ENCODE peak calls at places on chromosomes 12 and 14, in nine cellular contexts. T, G, M, X, A, Z, D, H and W are unnamed samples.
A peak's percentile ranks its signal among the peaks of the same experiment; 100 is the strongest.

GRCh38 chr12:54360717-54361456 is 3.4 kb downstream of the GPR84 start:
- DNase-seq in T (peak; percentile 84), G (peak; percentile 84), M (peak; percentile 71), X (peak; percentile 48), A (peak; percentile 95), Z (peak; percentile 79), D (peak; percentile 33), H (peak; percentile 69), W (no peak)

GRCh38 chr12:82688035-82688501 is 1.4 kb downstream of the TMTC2 start:
- DNase-seq in T (no peak), G (no peak), M (no peak), X (no peak), A (peak; percentile 38), Z (peak; percentile 42), D (no peak), H (no peak), W (no peak)

GRCh38 chr14:28297559-28297958 is 469.0 kb upstream of the FOXG1 start:
- DNase-seq in T (no peak), G (no peak), M (no peak), X (no peak), A (no peak), Z (no peak), D (no peak), H (no peak), W (no peak)

GRCh38 chr14:61185534-61185933 is 95.6 kb downstream of the TMEM30B start:
- DNase-seq in T (no peak), G (no peak), M (no peak), X (no peak), A (no peak), Z (no peak), D (no peak), H (no peak), W (no peak)

GRCh38 chr14:77071938-77072388 is 26.1 kb upstream of the CIPC start:
- DNase-seq in T (no peak), G (no peak), M (no peak), X (no peak), A (no peak), Z (peak; percentile 71), D (no peak), H (no peak), W (no peak)

GRCh38 chr14:69263364-69263763 is 3.4 kb downstream of the GALNT16 start:
- DNase-seq in T (peak; percentile 85), G (no peak), M (peak; percentile 62), X (no peak), A (no peak), Z (peak; percentile 98), D (no peak), H (peak; percentile 42), W (no peak)

GRCh38 chr12:112584266-112584722 is 165.5 kb downstream of the PTPN11 start:
- DNase-seq in T (no peak), G (no peak), M (no peak), X (no peak), A (peak; percentile 18), Z (no peak), D (no peak), H (no peak), W (no peak)

GRCh38 chr12:128755565-128755964 is 68.2 kb downstream of the SLC15A4 start:
- DNase-seq in T (no peak), G (no peak), M (no peak), X (no peak), A (no peak), Z (no peak), D (no peak), H (no peak), W (no peak)

GRCh38 chr14:76729195-76729594 is 32.1 kb upstream of the VASH1 start:
- DNase-seq in T (no peak), G (no peak), M (no peak), X (no peak), A (no peak), Z (no peak), D (no peak), H (no peak), W (no peak)

GRCh38 chr12:97335093-97335492 is 127.5 kb upstream of the RMST start:
- DNase-seq in T (no peak), G (no peak), M (no peak), X (no peak), A (no peak), Z (no peak), D (no peak), H (no peak), W (no peak)

GRCh38 chr12:68331500-68331868 is 678 bp downstream of the MDM1 start:
- DNase-seq in T (no peak), G (no peak), M (no peak), X (peak; percentile 21), A (no peak), Z (no peak), D (no peak), H (no peak), W (no peak)

GRCh38 chr12:2800046-2800570 is 5.3 kb downstream of the FKBP4 start:
- DNase-seq in T (no peak), G (no peak), M (no peak), X (no peak), A (no peak), Z (no peak), D (no peak), H (no peak), W (no peak)

GRCh38 chr14:91088585-91088984 is 25.3 kb upstream of the DGLUCY start:
- DNase-seq in T (no peak), G (no peak), M (no peak), X (no peak), A (no peak), Z (no peak), D (no peak), H (no peak), W (no peak)

GRCh38 chr14:64266206-64266605 is 28.0 kb downstream of the ESR2 start:
- DNase-seq in T (no peak), G (no peak), M (no peak), X (no peak), A (no peak), Z (peak; percentile 59), D (no peak), H (no peak), W (no peak)

GRCh38 chr12:122955151-122955550 is 11.1 kb downstream of the ABCB9 start:
- DNase-seq in T (peak; percentile 12), G (no peak), M (no peak), X (no peak), A (no peak), Z (no peak), D (no peak), H (no peak), W (no peak)

GRCh38 chr12:122956028-122956427 is 10.2 kb downstream of the ABCB9 start:
- DNase-seq in T (no peak), G (no peak), M (no peak), X (no peak), A (no peak), Z (no peak), D (no peak), H (no peak), W (no peak)

GRCh38 chr12:122960193-122960569 is 6.1 kb downstream of the ABCB9 start:
- DNase-seq in T (no peak), G (no peak), M (no peak), X (no peak), A (no peak), Z (no peak), D (no peak), H (no peak), W (no peak)

GRCh38 chr12:122959566-122960192 is 6.6 kb downstream of the ABCB9 start:
- DNase-seq in T (no peak), G (no peak), M (no peak), X (no peak), A (no peak), Z (no peak), D (no peak), H (no peak), W (peak; percentile 67)

GRCh38 chr12:122958198-122958888 is 7.9 kb downstream of the ABCB9 start:
- DNase-seq in T (no peak), G (no peak), M (no peak), X (no peak), A (no peak), Z (no peak), D (no peak), H (no peak), W (no peak)
- H3K27ac ChIP-seq in T (no peak overlapping the region), G (no peak overlapping the region), M (peak overlapping the region; percentile 83), X (no peak overlapping the region), A (no peak overlapping the region), Z (no peak overlapping the region), D (no peak overlapping the region), H (peak overlapping the region; percentile 78), W (no peak overlapping the region)

GRCh38 chr12:64663019-64663418 is 52.7 kb downstream of the RASSF3 start:
- DNase-seq in T (no peak), G (no peak), M (no peak), X (no peak), A (no peak), Z (no peak), D (no peak), H (no peak), W (no peak)
- H3K4me1 ChIP-seq in T (peaks cover 19% of the 10 kb centered on the region), G (peaks cover 47% of the 10 kb centered on the region), M (peaks cover 73% of the 10 kb centered on the region), X (peaks cover 85% of the 10 kb centered on the region), A (peaks cover 6% of the 10 kb centered on the region), Z (no peaks in the 10 kb centered on the region), D (peaks cover 52% of the 10 kb centered on the region), H (peaks cover 33% of the 10 kb centered on the region), W (no peaks in the 10 kb centered on the region)

DNA sequence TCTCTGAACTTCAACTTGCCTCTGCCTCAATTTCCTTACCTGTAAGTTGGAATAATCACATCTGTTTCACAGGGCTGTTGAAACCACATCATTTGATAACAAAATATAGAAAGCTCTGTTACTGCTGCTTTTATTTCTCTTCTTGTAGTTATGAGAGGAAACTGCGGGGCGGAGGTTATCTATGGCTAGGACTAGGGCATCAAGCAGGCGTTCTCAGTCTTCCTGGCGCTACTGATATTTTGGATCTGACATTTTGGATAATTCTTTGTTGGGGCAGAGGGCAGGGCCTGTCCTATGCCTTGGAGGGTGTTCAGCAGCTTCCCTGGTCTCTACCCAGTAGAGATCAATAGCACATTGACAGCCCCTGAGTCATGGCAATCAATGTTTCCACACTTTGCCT is 3.9 kb downstream of the P3H3 start:
- DNase-seq in T (no peak), G (no peak), M (no peak), X (no peak), A (no peak), Z (no peak), D (no peak), H (no peak), W (peak; percentile 7)
- H3K4me3 ChIP-seq in T (no peak overlapping the region), G (no peak overlapping the region), M (no peak overlapping the region), X (no peak overlapping the region), A (no peak overlapping the region), Z (no peak overlapping the region), D (no peak overlapping the region), H (no peak overlapping the region), W (no peak overlapping the region)

DNA sequence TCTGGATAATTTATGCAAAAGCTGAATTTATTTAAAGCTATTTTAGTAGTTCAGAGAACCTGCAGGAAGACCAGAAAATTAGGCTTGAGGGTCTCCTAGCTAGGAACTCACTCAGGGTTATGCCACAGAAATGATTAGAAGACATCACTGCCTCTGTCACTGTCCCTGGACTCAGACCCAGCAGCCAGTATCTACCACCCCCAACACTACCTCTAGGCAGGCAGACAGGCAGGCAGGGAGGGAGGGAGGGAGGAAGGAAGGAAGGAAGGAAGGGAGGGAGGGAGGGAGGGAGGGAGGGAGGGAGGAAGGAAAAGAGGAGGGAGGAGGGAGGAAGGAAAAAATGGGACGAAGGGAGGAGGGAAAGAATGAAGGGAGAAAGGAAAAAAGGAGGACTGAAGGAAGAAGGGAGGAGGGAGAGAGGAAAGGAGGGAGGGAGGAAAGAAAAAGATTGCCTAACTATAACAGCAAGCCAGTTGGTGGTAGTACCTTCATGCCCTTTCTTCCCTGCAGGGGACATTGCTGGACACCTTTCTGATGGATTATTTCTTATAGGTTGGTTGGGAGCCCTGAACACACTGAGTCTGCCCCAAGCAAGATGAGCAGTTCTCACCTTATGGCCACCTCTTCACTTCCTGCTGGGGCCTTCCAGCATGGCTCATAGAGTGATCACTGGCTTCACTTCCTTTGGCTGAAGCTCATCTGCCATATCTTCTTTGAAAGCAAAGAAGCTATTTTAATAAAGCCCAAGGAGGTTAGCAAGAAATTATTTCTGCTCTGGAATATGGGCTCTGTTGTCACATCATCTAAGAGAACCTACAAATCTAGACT is 49.7 kb downstream of the KICS2 start:
- DNase-seq in T (no peak), G (no peak), M (no peak), X (no peak), A (no peak), Z (peak; percentile 36), D (no peak), H (no peak), W (no peak)
- H3K27ac ChIP-seq in T (no peak overlapping the region), G (no peak overlapping the region), M (no peak overlapping the region), X (no peak overlapping the region), A (no peak overlapping the region), Z (peak overlapping the region; percentile 86), D (no peak overlapping the region), H (no peak overlapping the region), W (no peak overlapping the region)